ENCODE peak calls at places on chromosomes 5 and 9, in nine cellular contexts. One of them, this sample, is unnamed.

GRCh38 chr5:35804201-35804653 is 52.5 kb upstream of the IL7R start:
- DNase-seq in HCT116: no peak
- DNase-seq in PC-3: no peak
- DNase-seq in hepatocyte: no peak
- DNase-seq in neural progenitor cell: no peak
- DNase-seq in GM23248: no peak
- DNase-seq in OCI-LY7: peak
- DNase-seq in MM.1S: no peak
- DNase-seq in SK-N-SH: no peak
- DNase-seq in this sample: no peak

GRCh38 chr9:133788819-133789733 is 50.9 kb upstream of the SARDH start:
- DNase-seq in HCT116: no peak
- DNase-seq in PC-3: no peak
- DNase-seq in hepatocyte: peak
- DNase-seq in neural progenitor cell: no peak
- DNase-seq in GM23248: no peak
- DNase-seq in OCI-LY7: no peak
- DNase-seq in MM.1S: no peak
- DNase-seq in SK-N-SH: no peak
- DNase-seq in this sample: no peak

GRCh38 chr5:168655316-168655715 is 76.1 kb upstream of the PANK3 start:
- DNase-seq in HCT116: no peak
- DNase-seq in PC-3: no peak
- DNase-seq in hepatocyte: no peak
- DNase-seq in neural progenitor cell: no peak
- DNase-seq in GM23248: no peak
- DNase-seq in OCI-LY7: no peak
- DNase-seq in MM.1S: no peak
- DNase-seq in SK-N-SH: no peak
- DNase-seq in this sample: no peak

GRCh38 chr5:56696900-56697299 is 118.4 kb upstream of the MAP3K1 start:
- DNase-seq in HCT116: no peak
- DNase-seq in PC-3: no peak
- DNase-seq in hepatocyte: peak
- DNase-seq in neural progenitor cell: no peak
- DNase-seq in GM23248: peak
- DNase-seq in OCI-LY7: no peak
- DNase-seq in MM.1S: peak
- DNase-seq in SK-N-SH: no peak
- DNase-seq in this sample: no peak

GRCh38 chr9:137371966-137372651 is 50.9 kb downstream of the EXD3 start:
- DNase-seq in HCT116: no peak
- DNase-seq in PC-3: no peak
- DNase-seq in hepatocyte: no peak
- DNase-seq in neural progenitor cell: no peak
- DNase-seq in GM23248: no peak
- DNase-seq in OCI-LY7: no peak
- DNase-seq in MM.1S: no peak
- DNase-seq in SK-N-SH: no peak
- DNase-seq in this sample: no peak

GRCh38 chr5:149063017-149063687 is at the start of gene SH3TC2:
- DNase-seq in HCT116: peak
- DNase-seq in PC-3: peak
- DNase-seq in hepatocyte: peak
- DNase-seq in neural progenitor cell: peak
- DNase-seq in GM23248: peak
- DNase-seq in OCI-LY7: no peak
- DNase-seq in MM.1S: no peak
- DNase-seq in SK-N-SH: no peak
- DNase-seq in this sample: peak

GRCh38 chr5:155915626-155916025 is 411.3 kb upstream of the SGCD start:
- DNase-seq in HCT116: no peak
- DNase-seq in PC-3: no peak
- DNase-seq in hepatocyte: no peak
- DNase-seq in neural progenitor cell: no peak
- DNase-seq in GM23248: peak
- DNase-seq in OCI-LY7: no peak
- DNase-seq in MM.1S: no peak
- DNase-seq in SK-N-SH: no peak
- DNase-seq in this sample: no peak

GRCh38 chr5:159878988-159879471 is 37.3 kb upstream of the ADRA1B start:
- DNase-seq in HCT116: no peak
- DNase-seq in PC-3: no peak
- DNase-seq in hepatocyte: peak
- DNase-seq in neural progenitor cell: peak
- DNase-seq in GM23248: peak
- DNase-seq in OCI-LY7: no peak
- DNase-seq in MM.1S: no peak
- DNase-seq in SK-N-SH: peak
- DNase-seq in this sample: peak

GRCh38 chr5:175859916-175860315 is 11.5 kb upstream of the CPLX2 start:
- DNase-seq in HCT116: no peak
- DNase-seq in PC-3: no peak
- DNase-seq in hepatocyte: no peak
- DNase-seq in neural progenitor cell: no peak
- DNase-seq in GM23248: no peak
- DNase-seq in OCI-LY7: no peak
- DNase-seq in MM.1S: no peak
- DNase-seq in SK-N-SH: no peak
- DNase-seq in this sample: no peak

GRCh38 chr5:175863316-175863715 is 8.1 kb upstream of the CPLX2 start:
- DNase-seq in HCT116: no peak
- DNase-seq in PC-3: no peak
- DNase-seq in hepatocyte: no peak
- DNase-seq in neural progenitor cell: no peak
- DNase-seq in GM23248: no peak
- DNase-seq in OCI-LY7: no peak
- DNase-seq in MM.1S: no peak
- DNase-seq in SK-N-SH: no peak
- DNase-seq in this sample: no peak

GRCh38 chr5:175860531-175861045 is 10.8 kb upstream of the CPLX2 start:
- DNase-seq in HCT116: no peak
- DNase-seq in PC-3: no peak
- DNase-seq in hepatocyte: no peak
- DNase-seq in neural progenitor cell: no peak
- DNase-seq in GM23248: no peak
- DNase-seq in OCI-LY7: no peak
- DNase-seq in MM.1S: no peak
- DNase-seq in SK-N-SH: no peak
- DNase-seq in this sample: no peak

GRCh38 chr5:175862131-175863012 is 9.0 kb upstream of the CPLX2 start:
- DNase-seq in HCT116: no peak
- DNase-seq in PC-3: no peak
- DNase-seq in hepatocyte: no peak
- DNase-seq in neural progenitor cell: no peak
- DNase-seq in GM23248: no peak
- DNase-seq in OCI-LY7: no peak
- DNase-seq in MM.1S: no peak
- DNase-seq in SK-N-SH: no peak
- DNase-seq in this sample: no peak

DNA sequence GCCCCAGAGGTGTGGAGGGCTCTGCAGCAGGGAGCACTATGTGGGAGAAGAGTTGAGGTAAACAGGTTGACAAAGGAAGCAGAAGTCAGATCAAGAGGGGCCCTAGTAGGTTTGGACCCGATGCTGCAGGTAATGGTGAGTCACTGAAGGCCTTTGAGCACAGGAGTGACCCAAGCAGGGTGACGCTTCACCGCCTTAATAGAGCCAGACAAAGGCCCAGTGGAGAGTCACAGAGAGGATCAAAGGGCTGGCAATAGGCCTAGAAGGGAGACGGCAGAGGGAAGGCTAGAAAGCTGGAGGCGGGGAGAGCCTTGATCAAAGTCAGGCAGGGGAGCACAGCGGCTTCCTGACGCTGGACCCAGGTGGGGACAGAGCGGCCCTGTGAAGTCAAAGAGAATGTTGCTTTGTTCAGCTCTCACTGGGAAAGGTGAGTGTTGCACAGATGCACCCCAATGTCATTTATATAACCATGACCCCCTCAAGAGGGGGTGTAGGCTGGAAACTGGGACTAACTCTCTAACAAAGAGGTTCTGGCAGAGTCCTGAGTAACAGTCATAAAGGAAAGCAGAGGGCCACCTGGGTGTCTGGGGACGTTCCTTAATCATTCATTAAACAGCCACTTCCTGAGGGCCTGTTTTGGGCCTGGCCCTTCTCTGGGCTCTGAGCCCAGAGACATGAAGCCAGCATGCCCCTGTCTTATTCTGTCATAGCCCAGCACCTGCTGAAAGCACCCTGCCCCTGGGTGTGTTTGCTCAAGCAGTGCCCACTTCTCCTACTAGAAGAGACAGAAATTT is 9.8 kb upstream of the CPLX2 start:
- DNase-seq in HCT116: peak
- DNase-seq in PC-3: no peak
- DNase-seq in hepatocyte: no peak
- DNase-seq in neural progenitor cell: peak
- DNase-seq in GM23248: no peak
- DNase-seq in OCI-LY7: no peak
- DNase-seq in MM.1S: no peak
- DNase-seq in SK-N-SH: peak
- DNase-seq in this sample: no peak
- TF ChIP-seq EZH2phosphoT487 in HCT116: no peak
- TF ChIP-seq EZH2phosphoT487 in PC-3: no peak
- TF ChIP-seq EZH2phosphoT487 in hepatocyte: no peak
- TF ChIP-seq EZH2phosphoT487 in neural progenitor cell: no peak
- TF ChIP-seq EZH2phosphoT487 in GM23248: no peak
- TF ChIP-seq EZH2phosphoT487 in OCI-LY7: no peak
- TF ChIP-seq EZH2phosphoT487 in MM.1S: no peak
- TF ChIP-seq EZH2phosphoT487 in SK-N-SH: no peak
- TF ChIP-seq EZH2phosphoT487 in this sample: no peak

DNA sequence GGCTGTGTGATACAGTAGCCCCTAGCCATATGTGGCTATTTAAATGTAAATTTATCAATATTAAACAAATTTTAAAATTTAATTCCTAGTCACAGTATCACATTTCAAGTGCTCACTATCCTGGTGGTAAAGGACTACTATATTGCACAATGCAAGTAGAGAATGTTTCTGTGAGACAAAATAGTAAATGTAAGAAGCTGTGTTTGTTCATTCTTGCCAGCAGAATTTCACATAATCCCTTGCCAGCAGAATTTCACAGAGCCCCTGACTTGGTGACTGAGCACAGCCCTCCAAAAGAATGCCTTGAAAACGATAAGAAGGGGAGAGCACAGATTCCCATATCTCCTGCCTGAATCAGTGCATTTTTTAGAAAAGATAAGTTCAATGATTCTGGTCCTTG is 75.9 kb upstream of the SELENOP start:
- DNase-seq in HCT116: no peak
- DNase-seq in PC-3: no peak
- DNase-seq in hepatocyte: peak
- DNase-seq in neural progenitor cell: no peak
- DNase-seq in GM23248: no peak
- DNase-seq in OCI-LY7: no peak
- DNase-seq in MM.1S: no peak
- DNase-seq in SK-N-SH: no peak
- DNase-seq in this sample: no peak
- TF ChIP-seq EZH2phosphoT487 in HCT116: no peak
- TF ChIP-seq EZH2phosphoT487 in PC-3: no peak
- TF ChIP-seq EZH2phosphoT487 in hepatocyte: no peak
- TF ChIP-seq EZH2phosphoT487 in neural progenitor cell: no peak
- TF ChIP-seq EZH2phosphoT487 in GM23248: no peak
- TF ChIP-seq EZH2phosphoT487 in OCI-LY7: no peak
- TF ChIP-seq EZH2phosphoT487 in MM.1S: no peak
- TF ChIP-seq EZH2phosphoT487 in SK-N-SH: no peak
- TF ChIP-seq EZH2phosphoT487 in this sample: no peak

GRCh38 chr5:158601118-158601517 is 498.6 kb downstream of the EBF1 start:
- DNase-seq in HCT116: no peak
- DNase-seq in PC-3: no peak
- DNase-seq in hepatocyte: no peak
- DNase-seq in neural progenitor cell: no peak
- DNase-seq in GM23248: no peak
- DNase-seq in OCI-LY7: no peak
- DNase-seq in MM.1S: no peak
- DNase-seq in SK-N-SH: no peak
- DNase-seq in this sample: no peak
- TF ChIP-seq EZH2phosphoT487 in HCT116: no peak
- TF ChIP-seq EZH2phosphoT487 in PC-3: no peak
- TF ChIP-seq EZH2phosphoT487 in hepatocyte: no peak
- TF ChIP-seq EZH2phosphoT487 in neural progenitor cell: no peak
- TF ChIP-seq EZH2phosphoT487 in GM23248: no peak
- TF ChIP-seq EZH2phosphoT487 in OCI-LY7: no peak
- TF ChIP-seq EZH2phosphoT487 in MM.1S: no peak
- TF ChIP-seq EZH2phosphoT487 in SK-N-SH: no peak
- TF ChIP-seq EZH2phosphoT487 in this sample: no peak

GRCh38 chr9:111897831-111898144 is 1.2 kb downstream of the UGCG start:
- DNase-seq in HCT116: peak
- DNase-seq in PC-3: peak
- DNase-seq in hepatocyte: no peak
- DNase-seq in neural progenitor cell: no peak
- DNase-seq in GM23248: peak
- DNase-seq in OCI-LY7: peak
- DNase-seq in MM.1S: peak
- DNase-seq in SK-N-SH: peak
- DNase-seq in this sample: no peak

GRCh38 chr9:111898331-111899096 is 1.9 kb downstream of the UGCG start:
- DNase-seq in HCT116: no peak
- DNase-seq in PC-3: peak
- DNase-seq in hepatocyte: no peak
- DNase-seq in neural progenitor cell: no peak
- DNase-seq in GM23248: peak
- DNase-seq in OCI-LY7: no peak
- DNase-seq in MM.1S: peak
- DNase-seq in SK-N-SH: no peak
- DNase-seq in this sample: no peak

GRCh38 chr9:111895996-111896941 is at the start of gene UGCG:
- DNase-seq in HCT116: peak
- DNase-seq in PC-3: peak
- DNase-seq in hepatocyte: peak
- DNase-seq in neural progenitor cell: peak
- DNase-seq in GM23248: peak
- DNase-seq in OCI-LY7: peak
- DNase-seq in MM.1S: peak
- DNase-seq in SK-N-SH: peak
- DNase-seq in this sample: peak

GRCh38 chr9:111900081-111900805 is 3.6 kb downstream of the UGCG start:
- DNase-seq in HCT116: no peak
- DNase-seq in PC-3: no peak
- DNase-seq in hepatocyte: no peak
- DNase-seq in neural progenitor cell: no peak
- DNase-seq in GM23248: peak
- DNase-seq in OCI-LY7: no peak
- DNase-seq in MM.1S: no peak
- DNase-seq in SK-N-SH: no peak
- DNase-seq in this sample: no peak

DNA sequence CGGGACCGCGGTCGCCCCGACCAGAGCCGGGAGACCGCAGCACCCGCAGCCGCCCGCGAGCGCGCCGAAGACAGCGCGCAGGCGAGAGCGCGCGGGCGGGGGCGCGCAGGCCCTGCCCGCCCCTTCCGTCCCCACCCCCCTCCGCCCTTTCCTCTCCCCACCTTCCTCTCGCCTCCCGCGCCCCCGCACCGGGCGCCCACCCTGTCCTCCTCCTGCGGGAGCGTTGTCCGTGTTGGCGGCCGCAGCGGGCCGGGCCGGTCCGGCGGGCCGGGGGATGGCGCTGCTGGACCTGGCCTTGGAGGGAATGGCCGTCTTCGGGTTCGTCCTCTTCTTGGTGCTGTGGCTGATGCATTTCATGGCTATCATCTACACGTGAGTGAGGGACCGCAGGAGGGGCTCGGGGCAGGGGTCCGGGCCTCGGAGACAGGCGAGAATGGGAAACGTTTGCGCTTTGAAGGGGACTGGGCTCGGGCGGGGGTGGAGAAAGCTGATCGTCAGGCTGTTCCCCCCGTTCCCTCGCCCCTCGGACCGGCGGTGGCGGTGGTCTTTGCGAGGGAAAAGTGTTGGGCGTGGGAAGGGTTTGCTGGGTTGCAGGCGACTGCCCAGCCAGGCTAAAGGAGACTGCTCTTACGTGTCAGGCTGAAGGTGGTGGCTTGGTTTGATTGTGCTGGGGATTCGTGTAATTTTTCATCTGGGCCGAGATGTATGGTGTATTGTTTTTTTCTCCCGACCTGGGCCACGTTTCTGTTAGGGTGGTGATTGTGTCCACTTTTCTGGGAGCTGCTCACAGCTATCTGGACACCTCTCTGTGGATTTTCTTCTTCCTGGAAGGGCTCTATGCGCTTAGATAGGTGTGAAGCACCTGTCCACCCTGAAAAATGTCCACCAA is 572 bp downstream of the UGCG start:
- DNase-seq in HCT116: no peak
- DNase-seq in PC-3: peak
- DNase-seq in hepatocyte: peak
- DNase-seq in neural progenitor cell: no peak
- DNase-seq in GM23248: peak
- DNase-seq in OCI-LY7: no peak
- DNase-seq in MM.1S: no peak
- DNase-seq in SK-N-SH: peak
- DNase-seq in this sample: peak
- TF ChIP-seq EZH2phosphoT487 in HCT116: no peak
- TF ChIP-seq EZH2phosphoT487 in PC-3: no peak
- TF ChIP-seq EZH2phosphoT487 in hepatocyte: no peak
- TF ChIP-seq EZH2phosphoT487 in neural progenitor cell: no peak
- TF ChIP-seq EZH2phosphoT487 in GM23248: no peak
- TF ChIP-seq EZH2phosphoT487 in OCI-LY7: no peak
- TF ChIP-seq EZH2phosphoT487 in MM.1S: no peak
- TF ChIP-seq EZH2phosphoT487 in SK-N-SH: no peak
- TF ChIP-seq EZH2phosphoT487 in this sample: no peak

This sample was measured in GM23338.